ENCODE peak calls at places on chromosomes 13 and 19, in four cellular contexts. H is breast epithelium, T is K562, I is GM12892. L is an unnamed sample.

GRCh38 chr13:68927387-68928026 is 1180.1 kb upstream of the ATXN8OS start:
- DNase-seq in H (no peak), T (no peak), I (no peak), L (no peak)

GRCh38 chr13:33415822-33416221 is 130.3 kb upstream of the STARD13 start:
- DNase-seq in H (no peak), T (no peak), I (no peak), L (no peak)

GRCh38 chr13:62512194-62513141 is 1096.8 kb upstream of the PCDH20 start:
- DNase-seq in H (no peak), T (no peak), I (no peak), L (no peak)

GRCh38 chr13:111409413-111409812 is 89.0 kb downstream of the TEX29 start:
- DNase-seq in H (no peak), T (no peak), I (no peak), L (no peak)

GRCh38 chr19:39740395-39740794 is 2.6 kb upstream of the CLC start:
- DNase-seq in H (no peak), T (no peak), I (no peak), L (no peak)

GRCh38 chr13:107835339-107836018 is 379.9 kb downstream of the LIG4 start:
- DNase-seq in H (no peak), T (no peak), I (no peak), L (no peak)

GRCh38 chr13:111031531-111031961 is 83.6 kb upstream of the ARHGEF7 start:
- DNase-seq in H (no peak), T (no peak), I (no peak), L (no peak)

GRCh38 chr13:100520936-100521765 is 67.4 kb downstream of the GGACT start:
- DNase-seq in H (no peak), T (no peak), I (no peak), L (no peak)

GRCh38 chr19:3632739-3633558 is 6.4 kb upstream of the CACTIN start:
- DNase-seq in H (no peak), T (no peak), I (no peak), L (no peak)
- TF ChIP-seq POLR2A in H (no peak), T (no peak), I (no peak), L (no peak)

DNA sequence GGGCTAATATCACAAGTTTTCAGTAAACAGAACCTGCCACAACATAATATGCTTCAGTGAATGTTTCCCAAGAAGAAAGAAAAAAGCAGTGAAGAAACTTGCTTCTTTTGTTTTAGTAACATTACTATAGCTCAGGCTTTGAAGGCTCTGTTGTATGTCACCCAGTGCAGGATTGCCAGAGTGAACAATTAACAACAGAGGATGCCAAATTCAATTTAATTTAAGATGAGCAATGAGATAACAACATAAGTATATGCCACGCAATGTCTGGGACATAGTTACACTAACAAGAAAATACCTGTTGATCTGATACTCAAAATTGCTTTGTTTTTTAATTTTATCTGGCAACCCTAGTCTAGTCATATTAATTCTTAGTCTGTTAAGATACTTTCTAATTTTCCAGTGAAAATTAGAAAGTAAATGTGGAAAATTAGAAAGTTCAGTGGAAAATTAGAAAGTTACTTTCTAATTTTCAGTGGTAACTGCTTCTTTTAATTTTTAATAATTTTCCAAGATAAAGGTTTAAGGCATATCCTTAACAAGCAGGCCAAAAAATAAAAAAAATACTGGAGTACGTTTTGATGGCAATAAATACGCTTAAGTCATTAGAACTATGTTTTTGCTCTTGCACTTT is 336.3 kb downstream of the SLITRK6 start:
- DNase-seq in H (no peak), T (no peak), I (no peak), L (no peak)
- TF ChIP-seq POLR2AphosphoS5 in H (no peak), T (no peak), I (no peak), L (no peak)

GRCh38 chr13:84959818-84960217 is 839.4 kb downstream of the SLITRK6 start:
- DNase-seq in H (no peak), T (no peak), I (no peak), L (no peak)
- TF ChIP-seq POLR2A in H (no peak), T (no peak), I (no peak), L (no peak)

GRCh38 chr19:49809155-49809986 is 3.7 kb downstream of the FUZ start:
- DNase-seq in H (peak), T (no peak), I (no peak), L (peak)

GRCh38 chr19:49807174-49807830 is 5.8 kb downstream of the FUZ start:
- DNase-seq in H (no peak), T (no peak), I (no peak), L (no peak)

GRCh38 chr19:49809987-49810389 is 3.1 kb downstream of the FUZ start:
- DNase-seq in H (no peak), T (no peak), I (no peak), L (no peak)

GRCh38 chr19:49807888-49808675 is 5.0 kb downstream of the FUZ start:
- DNase-seq in H (no peak), T (no peak), I (no peak), L (no peak)

GRCh38 chr19:49808762-49809154 is 4.3 kb downstream of the FUZ start:
- DNase-seq in H (peak), T (peak), I (peak), L (peak)
- TF ChIP-seq POLR2AphosphoS5 in H (no peak), T (no peak), I (no peak), L (peak)

L was measured in prostate gland.